ENCODE peak calls at places on chromosomes 7 and 10, in six cellular contexts. S is Panc1; L is left ventricle myocardium inferior; K is effector memory CD4-positive, alpha-beta T cell; I is MM.1S; P is IMR-90. J is an unnamed sample.

GRCh38 chr7:36153571-36154097 is 580 bp downstream of the EEPD1 start:
- DNase-seq in K (no peak), S (no peak), P (no peak), I (no peak), L (no peak), J (no peak)

GRCh38 chr7:110317699-110318265 is 773.1 kb upstream of the LRRN3 start:
- DNase-seq in K (no peak), I (no peak), L (no peak), S (no peak), P (peak), J (no peak)

GRCh38 chr7:2040893-2041270 is 191.9 kb downstream of the MAD1L1 start:
- DNase-seq in K (no peak), L (no peak), I (no peak), S (no peak), P (no peak), J (peak)

GRCh38 chr7:151776876-151777510 is 99.9 kb downstream of the PRKAG2 start:
- DNase-seq in I (no peak), L (no peak), K (no peak), S (no peak), P (no peak), J (peak)

GRCh38 chr7:110786576-110786975 is 304.4 kb upstream of the LRRN3 start:
- DNase-seq in L (no peak), I (no peak), P (no peak), S (no peak), K (no peak), J (no peak)

GRCh38 chr7:46583606-46584005 is 662.5 kb upstream of the IGFBP3 start:
- DNase-seq in I (no peak), P (no peak), L (no peak), S (no peak), K (no peak), J (no peak)

GRCh38 chr7:103689262-103689661 is 243.3 kb upstream of the SLC26A5 start:
- DNase-seq in L (no peak), I (no peak), P (peak), K (no peak), S (no peak), J (no peak)

GRCh38 chr7:96306385-96307125 is 15.3 kb downstream of the SLC25A13 start:
- DNase-seq in S (no peak), L (no peak), P (no peak), I (no peak), K (no peak), J (no peak)

GRCh38 chr7:455110-455928 is 64.3 kb downstream of the PDGFA start:
- DNase-seq in L (peak), P (no peak), I (no peak), S (no peak), K (no peak), J (peak)

GRCh38 chr7:117068511-117069155 is 115.3 kb downstream of the ST7 start:
- DNase-seq in K (no peak), L (no peak), S (no peak), P (no peak), I (no peak), J (peak)

DNA sequence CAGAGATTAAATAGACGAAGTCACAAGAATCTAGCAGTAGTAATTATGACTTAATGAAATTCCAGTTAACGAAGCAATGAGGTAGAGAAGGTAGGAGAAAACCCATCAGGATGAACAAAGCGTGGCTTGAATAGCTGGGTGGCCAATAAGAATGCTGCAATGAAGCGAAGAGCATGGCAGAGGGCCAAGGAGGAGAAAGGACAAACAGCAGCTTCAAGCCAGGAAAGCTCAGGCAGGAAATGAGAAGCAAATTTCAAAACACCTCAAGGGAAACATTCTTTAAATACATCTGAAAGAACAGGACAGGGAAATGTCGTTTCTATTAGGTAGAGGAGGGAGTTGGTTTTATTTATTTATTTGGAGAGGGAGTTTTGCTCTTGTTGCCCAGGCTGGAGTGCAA is 122.5 kb downstream of the KIAA1217 start:
- DNase-seq in K (no peak), L (peak), I (no peak), P (peak), S (no peak), J (peak)
- H3K27ac ChIP-seq in K (no peak), L (peak), I (no peak), P (no peak), S (no peak), J (peak)

GRCh38 chr10:120646159-120646558 is 189.1 kb downstream of the PLPP4 start:
- DNase-seq in I (no peak), L (no peak), P (no peak), K (no peak), S (no peak), J (no peak)
- H3K4me3 ChIP-seq in I (no peak), L (no peak), P (no peak), K (no peak), S (no peak), J (no peak)

DNA sequence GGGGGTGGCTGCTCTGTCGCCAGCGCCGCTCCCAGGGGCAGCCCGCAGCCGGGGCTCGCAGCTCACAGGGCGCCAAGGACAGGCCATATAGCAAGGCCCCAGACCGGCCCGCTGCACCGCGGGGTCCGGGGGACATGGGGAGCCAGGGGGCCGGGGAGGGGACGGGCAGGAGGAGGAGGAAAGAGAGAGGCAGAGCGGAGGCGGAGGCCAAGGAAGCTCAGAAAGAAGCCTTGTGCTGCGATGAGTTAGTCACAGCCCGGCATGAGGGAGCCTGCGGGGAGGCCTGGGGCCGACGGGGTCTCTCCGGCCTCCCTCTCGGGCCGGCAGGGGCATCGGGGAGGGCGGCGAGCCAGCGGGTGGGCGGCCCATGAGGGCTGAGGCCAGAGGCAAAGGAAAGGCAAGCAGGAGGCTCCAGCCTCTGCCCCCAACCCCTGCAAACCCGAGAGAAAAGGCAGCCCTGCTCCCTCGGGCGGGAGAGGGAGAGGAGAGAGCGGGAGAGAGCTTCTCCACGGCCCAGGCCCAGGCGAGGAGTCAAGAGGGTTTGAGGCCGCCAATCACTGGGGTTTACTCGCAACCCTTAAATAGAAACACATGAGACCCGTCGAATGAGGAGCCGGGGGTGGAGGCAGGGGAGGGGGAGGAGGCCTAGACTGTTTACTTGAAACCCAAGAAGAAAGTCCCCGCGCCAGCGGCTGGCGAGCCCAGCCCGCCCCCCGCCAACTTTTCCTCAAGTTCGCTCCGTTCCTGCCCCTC is 167.9 kb downstream of the NEURL1 start:
- DNase-seq in P (peak), I (no peak), K (peak), S (no peak), L (peak), J (peak)
- H3K27ac ChIP-seq in P (peak), I (no peak), K (peak), S (peak), L (peak), J (peak)

DNA sequence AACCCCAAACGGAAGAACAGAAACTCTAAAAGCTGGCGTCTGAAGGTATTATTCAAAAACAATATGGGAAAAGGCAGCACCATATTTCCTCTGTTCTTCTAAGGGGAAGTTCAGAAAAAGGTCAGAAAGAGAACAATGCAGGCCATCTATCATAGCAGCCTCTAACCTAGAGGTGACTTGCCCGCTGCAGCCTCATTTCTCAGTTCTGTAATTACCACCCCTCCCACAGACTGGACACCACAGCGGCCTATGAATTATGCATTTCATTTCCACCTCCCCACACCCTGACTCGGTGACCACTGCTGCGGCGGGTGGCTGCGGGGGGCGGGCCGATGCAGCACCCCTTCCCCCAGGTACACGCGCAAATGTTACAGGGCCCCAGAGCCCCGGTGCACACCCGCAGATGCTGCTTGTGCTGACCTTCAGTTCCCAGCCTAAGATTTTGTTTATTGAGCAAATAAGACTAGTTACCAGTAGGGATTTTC is 125.5 kb downstream of the CLEC2L start:
- DNase-seq in L (peak), I (no peak), K (no peak), P (no peak), S (no peak), J (peak)
- H3K4me3 ChIP-seq in L (peak), I (no peak), K (no peak), P (no peak), S (no peak), J (no peak)

GRCh38 chr10:22683995-22684305 is 30.4 kb downstream of the PIP4K2A start:
- DNase-seq in K (no peak), L (no peak), I (peak), P (no peak), S (no peak), J (no peak)

GRCh38 chr10:22682237-22683192 is 31.9 kb downstream of the PIP4K2A start:
- DNase-seq in S (peak), P (peak), I (peak), K (peak), L (no peak), J (no peak)

GRCh38 chr10:22685926-22686325 is 28.5 kb downstream of the PIP4K2A start:
- DNase-seq in I (no peak), K (no peak), L (no peak), S (no peak), P (no peak), J (no peak)

GRCh38 chr10:22686347-22686746 is 28.0 kb downstream of the PIP4K2A start:
- DNase-seq in P (no peak), L (no peak), I (no peak), K (no peak), S (no peak), J (no peak)

GRCh38 chr10:22684707-22685106 is 29.7 kb downstream of the PIP4K2A start:
- DNase-seq in L (no peak), K (no peak), I (no peak), S (no peak), P (no peak), J (peak)
- H3K27ac ChIP-seq in L (no peak), K (peak), I (no peak), S (peak), P (no peak), J (no peak)

J was measured in right cardiac atrium.